ENCODE peak calls at places on chromosomes 7 and 10, in eight cellular contexts. V, S, Z, M, R, K, A and I are unnamed samples.

GRCh38 chr7:38607466-38607865 is 23.7 kb downstream of the AMPH start:
- DNase-seq in A (no peak), R (no peak), S (no peak), V (no peak), Z (no peak), M (no peak), K (no peak), I (no peak)

GRCh38 chr7:77691892-77692491 is 4.3 kb upstream of the RSBN1L start:
- DNase-seq in R (no peak), A (no peak), K (no peak), M (no peak), S (no peak), V (no peak), Z (no peak), I (no peak)

GRCh38 chr7:54773472-54774399 is 14.7 kb upstream of the SEC61G start:
- DNase-seq in A (peak; percentile 69), V (no peak), M (peak; percentile 88), K (peak; percentile 59), Z (peak; percentile 92), S (peak; percentile 86), R (peak; percentile 41), I (peak; percentile 45)

GRCh38 chr7:100489121-100489520 is 5.4 kb downstream of the NYAP1 start:
- DNase-seq in A (no peak), S (no peak), M (no peak), Z (no peak), R (no peak), K (no peak), V (no peak), I (no peak)

GRCh38 chr7:107045195-107045960 is 873 bp downstream of the PRKAR2B start:
- DNase-seq in S (no peak), R (no peak), A (peak; percentile 14), K (no peak), M (peak; percentile 68), Z (peak; percentile 43), V (no peak), I (no peak)

GRCh38 chr10:91740353-91740924 is 57.8 kb upstream of the TNKS2 start:
- DNase-seq in R (no peak), Z (no peak), K (no peak), V (no peak), S (no peak), A (no peak), M (no peak), I (no peak)

GRCh38 chr10:17835688-17836087 is 26.5 kb downstream of the MRC1 start:
- DNase-seq in M (no peak), A (peak; percentile 74), Z (peak; percentile 98), V (no peak), S (no peak), R (no peak), K (no peak), I (no peak)

GRCh38 chr10:14681305-14681704 is 93.4 kb downstream of the FAM107B start:
- DNase-seq in M (no peak), R (no peak), K (no peak), A (no peak), V (no peak), S (no peak), Z (no peak), I (no peak)

GRCh38 chr7:87420173-87420572 is 55.3 kb downstream of the ABCB4 start:
- DNase-seq in A (no peak), Z (peak; percentile 48), V (no peak), S (no peak), K (no peak), M (no peak), R (no peak), I (no peak)